ENCODE peak calls at places on chromosomes 2 and 18, in five cellular contexts. One of them, this sample, is unnamed.

GRCh38 chr2:206856474-206856873 is 82.8 kb upstream of the CPO start:
- DNase-seq in fibroblast of lung: peak
- DNase-seq in SK-N-SH: no peak
- DNase-seq in AG09309: peak
- DNase-seq in heart left ventricle: no peak
- DNase-seq in this sample: no peak

GRCh38 chr2:10948606-10949230 is 37.0 kb downstream of the KCNF1 start:
- DNase-seq in heart left ventricle: no peak
- DNase-seq in AG09309: no peak
- DNase-seq in fibroblast of lung: no peak
- DNase-seq in SK-N-SH: no peak
- DNase-seq in this sample: no peak

GRCh38 chr2:178345951-178346350 is 105.0 kb downstream of the PRKRA start:
- DNase-seq in AG09309: no peak
- DNase-seq in SK-N-SH: no peak
- DNase-seq in heart left ventricle: no peak
- DNase-seq in fibroblast of lung: no peak
- DNase-seq in this sample: no peak

GRCh38 chr2:28129955-28130695 is 239.6 kb downstream of the BABAM2 start:
- DNase-seq in fibroblast of lung: peak
- DNase-seq in heart left ventricle: no peak
- DNase-seq in AG09309: no peak
- DNase-seq in SK-N-SH: no peak
- DNase-seq in this sample: peak

GRCh38 chr2:166167451-166167850 is 39.6 kb upstream of the SCN1A start:
- DNase-seq in AG09309: no peak
- DNase-seq in heart left ventricle: no peak
- DNase-seq in SK-N-SH: no peak
- DNase-seq in fibroblast of lung: no peak
- DNase-seq in this sample: peak

GRCh38 chr18:52715421-52715820 is 375.4 kb downstream of the DCC start:
- DNase-seq in fibroblast of lung: no peak
- DNase-seq in SK-N-SH: no peak
- DNase-seq in AG09309: no peak
- DNase-seq in heart left ventricle: no peak
- DNase-seq in this sample: no peak

GRCh38 chr2:119304852-119305251 is 61.8 kb downstream of the C2orf76 start:
- DNase-seq in AG09309: no peak
- DNase-seq in heart left ventricle: no peak
- DNase-seq in fibroblast of lung: no peak
- DNase-seq in SK-N-SH: no peak
- DNase-seq in this sample: no peak

GRCh38 chr2:228590681-228591080 is 409.2 kb upstream of the SPHKAP start:
- DNase-seq in heart left ventricle: no peak
- DNase-seq in SK-N-SH: no peak
- DNase-seq in AG09309: no peak
- DNase-seq in fibroblast of lung: no peak
- DNase-seq in this sample: no peak

GRCh38 chr18:22169011-22169888 is at the start of gene GATA6:
- DNase-seq in heart left ventricle: peak
- DNase-seq in SK-N-SH: peak
- DNase-seq in fibroblast of lung: peak
- DNase-seq in AG09309: peak
- DNase-seq in this sample: peak

GRCh38 chr2:74096061-74096460 is 51.7 kb downstream of the BOLA3 start:
- DNase-seq in heart left ventricle: no peak
- DNase-seq in AG09309: no peak
- DNase-seq in SK-N-SH: no peak
- DNase-seq in fibroblast of lung: no peak
- DNase-seq in this sample: no peak

GRCh38 chr2:20419752-20420151 is 27.1 kb upstream of the RHOB start:
- DNase-seq in AG09309: no peak
- DNase-seq in heart left ventricle: no peak
- DNase-seq in fibroblast of lung: no peak
- DNase-seq in SK-N-SH: no peak
- DNase-seq in this sample: no peak

GRCh38 chr18:50395093-50395492 is 20.2 kb downstream of the SKA1 start:
- DNase-seq in fibroblast of lung: no peak
- DNase-seq in SK-N-SH: no peak
- DNase-seq in heart left ventricle: no peak
- DNase-seq in AG09309: no peak
- DNase-seq in this sample: no peak

GRCh38 chr2:205721057-205721767 is 38.9 kb downstream of the NRP2 start:
- DNase-seq in AG09309: no peak
- DNase-seq in fibroblast of lung: no peak
- DNase-seq in SK-N-SH: no peak
- DNase-seq in heart left ventricle: no peak
- DNase-seq in this sample: no peak
- TF ChIP-seq CTCF in AG09309: peak
- TF ChIP-seq CTCF in fibroblast of lung: peak
- TF ChIP-seq CTCF in SK-N-SH: peak
- TF ChIP-seq CTCF in heart left ventricle: no peak
- TF ChIP-seq CTCF in this sample: peak

DNA sequence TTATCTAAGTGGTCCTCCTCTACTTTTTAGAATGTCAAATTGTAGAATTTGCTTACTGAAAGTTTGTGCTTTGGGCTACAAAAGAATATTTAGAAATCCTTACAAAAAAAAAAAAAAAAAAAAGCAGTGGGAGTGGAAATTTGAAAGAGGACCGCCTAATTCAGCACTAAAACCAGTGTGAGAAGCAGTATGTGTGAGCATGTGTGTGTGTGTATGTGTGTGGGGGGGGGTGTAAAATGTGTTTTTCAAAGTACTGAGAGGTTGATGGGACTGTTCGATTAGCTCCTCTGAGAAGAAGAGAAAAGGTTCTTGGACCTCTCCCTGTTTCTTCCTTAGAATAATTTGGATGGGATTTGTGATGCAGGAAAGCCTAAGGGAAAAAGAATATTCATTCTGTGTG is at the start of gene VIT:
- DNase-seq in heart left ventricle: no peak
- DNase-seq in SK-N-SH: no peak
- DNase-seq in fibroblast of lung: peak
- DNase-seq in AG09309: no peak
- DNase-seq in this sample: no peak
- H3K4me3 ChIP-seq in heart left ventricle: peak
- H3K4me3 ChIP-seq in SK-N-SH: no peak
- H3K4me3 ChIP-seq in fibroblast of lung: no peak
- H3K4me3 ChIP-seq in AG09309: peak
- H3K4me3 ChIP-seq in this sample: no peak

GRCh38 chr2:37201766-37202165 is 5.5 kb downstream of the CEBPZOS start:
- DNase-seq in AG09309: no peak
- DNase-seq in SK-N-SH: no peak
- DNase-seq in fibroblast of lung: no peak
- DNase-seq in heart left ventricle: no peak
- DNase-seq in this sample: no peak
- TF ChIP-seq CTCF in AG09309: no peak
- TF ChIP-seq CTCF in SK-N-SH: no peak
- TF ChIP-seq CTCF in fibroblast of lung: no peak
- TF ChIP-seq CTCF in heart left ventricle: no peak
- TF ChIP-seq CTCF in this sample: no peak

GRCh38 chr2:233062946-233063268 is 2.8 kb downstream of the INPP5D start:
- DNase-seq in fibroblast of lung: no peak
- DNase-seq in AG09309: no peak
- DNase-seq in SK-N-SH: no peak
- DNase-seq in heart left ventricle: no peak
- DNase-seq in this sample: no peak

GRCh38 chr2:233063269-233063975 is 3.3 kb downstream of the INPP5D start:
- DNase-seq in AG09309: no peak
- DNase-seq in SK-N-SH: no peak
- DNase-seq in heart left ventricle: no peak
- DNase-seq in fibroblast of lung: no peak
- DNase-seq in this sample: no peak

GRCh38 chr2:233061007-233061590 is 957 bp downstream of the INPP5D start:
- DNase-seq in SK-N-SH: no peak
- DNase-seq in AG09309: no peak
- DNase-seq in heart left ventricle: no peak
- DNase-seq in fibroblast of lung: no peak
- DNase-seq in this sample: no peak

GRCh38 chr2:233061591-233062446 is 1.7 kb downstream of the INPP5D start:
- DNase-seq in fibroblast of lung: peak
- DNase-seq in SK-N-SH: peak
- DNase-seq in heart left ventricle: peak
- DNase-seq in AG09309: no peak
- DNase-seq in this sample: no peak

GRCh38 chr2:233062447-233062842 is 2.3 kb downstream of the INPP5D start:
- DNase-seq in AG09309: no peak
- DNase-seq in heart left ventricle: no peak
- DNase-seq in SK-N-SH: no peak
- DNase-seq in fibroblast of lung: no peak
- DNase-seq in this sample: no peak
- H3K4me3 ChIP-seq in AG09309: no peak
- H3K4me3 ChIP-seq in heart left ventricle: peak
- H3K4me3 ChIP-seq in SK-N-SH: no peak
- H3K4me3 ChIP-seq in fibroblast of lung: no peak
- H3K4me3 ChIP-seq in this sample: no peak